ENCODE peak calls at places on chromosomes 7 and 10, in eight cellular contexts. H is heart right ventricle, I is WERI-Rb-1, F is ovary, R is heart left ventricle, C is HFF-Myc, W is endothelial cell of umbilical vein, P is epithelial cell of proximal tubule. S is an unnamed sample.

GRCh38 chr7:94882891-94883290 is 24.5 kb upstream of the PPP1R9A start:
- DNase-seq in H (no peak), I (no peak), F (no peak), R (no peak), C (no peak), W (no peak), P (no peak), S (no peak)

GRCh38 chr7:134201569-134202261 is 74.6 kb downstream of the LRGUK start:
- DNase-seq in H (no peak), I (no peak), F (no peak), R (no peak), C (no peak), W (no peak), P (no peak), S (no peak)

GRCh38 chr7:99499713-99500636 is at the start of gene ZNF394:
- DNase-seq in H (peak), I (peak), F (peak), R (peak), C (peak), W (peak), P (peak), S (peak)

GRCh38 chr10:110507303-110507702 is 9.6 kb downstream of the DUSP5 start:
- DNase-seq in H (no peak), I (no peak), F (no peak), R (no peak), C (no peak), W (no peak), P (no peak), S (no peak)

GRCh38 chr10:14742815-14743214 is 31.9 kb downstream of the FAM107B start:
- DNase-seq in H (no peak), I (no peak), F (no peak), R (no peak), C (no peak), W (peak), P (no peak), S (no peak)

GRCh38 chr7:91918356-91918755 is 22.3 kb upstream of the AKAP9 start:
- DNase-seq in H (no peak), I (no peak), F (no peak), R (no peak), C (no peak), W (no peak), P (no peak), S (no peak)

GRCh38 chr10:72875250-72876055 is 18.1 kb upstream of the OIT3 start:
- DNase-seq in H (no peak), I (no peak), F (no peak), R (no peak), C (no peak), W (peak), P (no peak), S (peak)

GRCh38 chr10:34135515-34135914 is 679.6 kb downstream of the PARD3 start:
- DNase-seq in H (no peak), I (no peak), F (no peak), R (no peak), C (no peak), W (no peak), P (no peak), S (no peak)

GRCh38 chr7:123712619-123713018 is 36.2 kb downstream of the WASL start:
- DNase-seq in H (no peak), I (no peak), F (no peak), R (no peak), C (no peak), W (no peak), P (no peak), S (peak)

GRCh38 chr10:79219276-79219957 is 127.9 kb upstream of the PPIF start:
- DNase-seq in H (no peak), I (no peak), F (peak), R (no peak), C (no peak), W (no peak), P (no peak), S (no peak)

GRCh38 chr10:107264742-107265141 is 100.2 kb upstream of the SORCS1 start:
- DNase-seq in H (no peak), I (peak), F (no peak), R (no peak), C (no peak), W (no peak), P (no peak), S (no peak)

GRCh38 chr7:113159746-113160339 is 41.5 kb upstream of the SMIM30 start:
- DNase-seq in H (no peak), I (peak), F (no peak), R (no peak), C (peak), W (peak), P (no peak), S (peak)

GRCh38 chr7:85022064-85022697 is 164.7 kb downstream of the SEMA3D start:
- DNase-seq in H (no peak), I (no peak), F (no peak), R (no peak), C (no peak), W (no peak), P (no peak), S (no peak)

GRCh38 chr7:137563986-137564385 is 220.5 kb upstream of the PTN start:
- DNase-seq in H (no peak), I (no peak), F (no peak), R (no peak), C (no peak), W (no peak), P (no peak), S (no peak)

GRCh38 chr7:149637911-149638565 is 135.3 kb downstream of the ZNF467 start:
- DNase-seq in H (no peak), I (no peak), F (no peak), R (no peak), C (no peak), W (no peak), P (no peak), S (no peak)

DNA sequence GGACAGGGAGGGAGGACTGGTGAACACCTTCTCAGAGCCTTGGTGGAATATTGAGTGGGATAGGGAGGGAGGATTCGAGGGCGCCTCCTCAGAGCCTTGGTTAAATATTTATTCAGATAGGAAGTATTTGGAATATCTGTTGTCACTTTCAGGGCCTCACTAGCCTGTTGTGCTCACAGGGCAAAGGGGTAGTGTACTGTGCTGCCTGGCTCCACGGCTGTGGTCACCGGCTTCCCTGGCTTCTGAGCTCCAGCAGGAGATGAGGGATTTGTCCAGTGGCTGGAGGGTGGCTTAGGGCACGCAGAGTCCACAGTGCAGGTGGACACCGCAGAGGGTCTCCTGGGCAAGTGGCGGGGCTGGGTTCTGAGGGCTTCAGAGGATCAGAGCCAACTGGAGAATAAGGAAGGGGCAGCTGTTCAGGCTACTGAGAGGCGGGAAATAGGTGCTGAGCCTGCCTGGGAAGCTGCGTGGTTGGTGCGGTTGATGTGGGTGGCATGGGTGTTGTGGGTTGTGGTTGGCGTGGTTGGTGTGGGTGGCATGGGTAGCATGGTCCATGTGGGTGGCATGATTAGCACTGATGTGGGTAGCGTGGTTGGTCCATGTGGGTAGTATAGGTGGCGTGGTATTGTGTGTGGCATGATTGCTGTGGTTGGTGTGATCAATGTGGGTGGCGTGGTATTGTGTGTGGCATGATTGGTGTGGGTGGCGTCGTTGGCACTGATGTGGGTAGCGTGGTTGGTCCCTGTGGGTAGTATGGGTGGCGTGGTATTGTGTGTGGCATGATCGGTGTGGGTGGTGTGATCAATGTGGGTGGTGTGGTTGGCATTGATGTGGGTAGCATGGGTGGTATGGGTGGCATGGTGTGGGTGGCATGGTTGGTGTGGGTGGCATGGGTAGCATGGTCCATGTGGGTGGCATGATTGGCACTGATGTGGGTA is 16.7 kb downstream of the INPP5A start:
- DNase-seq in H (peak), I (no peak), F (no peak), R (no peak), C (no peak), W (no peak), P (no peak), S (no peak)
- H3K4me3 ChIP-seq in H (no peak), I (no peak), F (no peak), R (no peak), C (no peak), W (no peak), P (no peak), S (no peak)

GRCh38 chr7:32379486-32380115 is 110.6 kb downstream of the LSM5 start:
- DNase-seq in H (no peak), I (no peak), F (no peak), R (no peak), C (no peak), W (no peak), P (no peak), S (no peak)

GRCh38 chr7:32378991-32379390 is 111.2 kb downstream of the LSM5 start:
- DNase-seq in H (no peak), I (peak), F (no peak), R (no peak), C (no peak), W (no peak), P (no peak), S (no peak)

GRCh38 chr7:32385316-32385956 is 104.7 kb downstream of the LSM5 start:
- DNase-seq in H (no peak), I (no peak), F (no peak), R (no peak), C (no peak), W (no peak), P (no peak), S (no peak)

DNA sequence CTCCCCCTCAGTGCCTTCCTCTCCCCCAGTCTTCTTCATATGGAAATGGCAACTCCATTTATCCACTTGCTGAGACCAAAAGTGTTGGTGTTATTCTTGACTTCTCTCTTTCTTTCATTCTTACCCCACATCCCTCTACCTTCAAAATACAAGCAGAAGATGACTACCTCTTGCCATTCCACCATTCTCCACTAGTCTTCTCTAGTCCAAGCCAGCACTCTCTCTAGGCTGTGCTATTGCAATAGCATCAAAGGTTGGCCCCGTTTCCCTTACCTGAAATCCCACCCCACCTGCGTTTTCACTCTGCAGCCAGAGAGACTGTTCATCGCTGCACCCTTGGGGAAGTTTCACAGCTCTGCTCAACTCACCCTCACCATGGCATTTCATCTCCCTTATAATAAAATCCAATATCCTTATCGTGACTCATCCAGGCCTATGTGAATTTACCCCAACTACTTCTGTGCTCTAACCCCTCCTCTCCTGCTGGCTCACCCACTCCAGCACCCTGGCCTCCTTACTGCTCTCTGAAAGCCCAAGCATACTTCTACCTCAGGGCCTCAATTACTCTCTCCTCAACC is 109.1 kb downstream of the LSM5 start:
- DNase-seq in H (no peak), I (no peak), F (no peak), R (no peak), C (no peak), W (no peak), P (no peak), S (no peak)
- TF ChIP-seq CTCF in H (no peak), I (no peak), F (no peak), R (no peak), C (no peak), W (no peak), P (no peak), S (no peak)

GRCh38 chr7:45155357-45155900 is 2.2 kb upstream of the RAMP3 start:
- DNase-seq in H (no peak), I (no peak), F (no peak), R (no peak), C (no peak), W (no peak), P (no peak), S (no peak)

GRCh38 chr7:45155941-45156340 is 1.6 kb upstream of the RAMP3 start:
- DNase-seq in H (no peak), I (no peak), F (no peak), R (no peak), C (no peak), W (no peak), P (no peak), S (no peak)

GRCh38 chr7:45156516-45157272 is 897 bp upstream of the RAMP3 start:
- DNase-seq in H (no peak), I (no peak), F (no peak), R (no peak), C (no peak), W (no peak), P (no peak), S (no peak)

GRCh38 chr7:45157653-45158401 is at the start of gene RAMP3:
- DNase-seq in H (no peak), I (no peak), F (no peak), R (no peak), C (no peak), W (no peak), P (no peak), S (no peak)

GRCh38 chr7:45157286-45157652 is 322 bp upstream of the RAMP3 start:
- DNase-seq in H (no peak), I (no peak), F (no peak), R (no peak), C (no peak), W (no peak), P (no peak), S (no peak)
- H3K4me3 ChIP-seq in H (peak), I (no peak), F (peak), R (peak), C (no peak), W (no peak), P (no peak), S (no peak)

GRCh38 chr7:93575555-93576397 is 1.3 kb upstream of the CALCR start:
- DNase-seq in H (no peak), I (no peak), F (no peak), R (no peak), C (no peak), W (no peak), P (no peak), S (no peak)
- TF ChIP-seq CTCF in H (no peak), I (no peak), F (no peak), R (no peak), C (no peak), W (no peak), P (no peak), S (no peak)

DNA sequence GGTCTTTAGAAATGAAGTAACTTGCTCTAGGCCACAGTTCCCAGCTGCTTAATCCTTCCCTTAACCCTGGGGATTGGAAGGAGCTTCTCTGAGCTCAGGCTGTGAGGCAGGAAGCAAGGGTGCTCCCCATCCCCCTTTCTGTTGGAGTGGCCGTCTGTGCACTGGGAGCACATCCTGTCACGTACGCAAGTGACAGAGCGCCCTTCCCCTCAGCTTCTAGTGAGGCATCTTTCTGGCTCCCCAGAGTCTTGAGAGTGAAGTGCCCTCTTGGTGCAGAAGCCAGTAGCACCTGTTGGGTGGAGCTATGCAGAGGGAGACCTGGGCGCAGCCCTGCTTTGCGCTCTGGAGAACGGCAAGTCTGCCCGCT is 47.8 kb downstream of the SHH start:
- DNase-seq in H (peak), I (peak), F (no peak), R (no peak), C (no peak), W (no peak), P (no peak), S (no peak)
- H3K4me3 ChIP-seq in H (no peak), I (no peak), F (no peak), R (no peak), C (no peak), W (no peak), P (no peak), S (no peak)

DNA sequence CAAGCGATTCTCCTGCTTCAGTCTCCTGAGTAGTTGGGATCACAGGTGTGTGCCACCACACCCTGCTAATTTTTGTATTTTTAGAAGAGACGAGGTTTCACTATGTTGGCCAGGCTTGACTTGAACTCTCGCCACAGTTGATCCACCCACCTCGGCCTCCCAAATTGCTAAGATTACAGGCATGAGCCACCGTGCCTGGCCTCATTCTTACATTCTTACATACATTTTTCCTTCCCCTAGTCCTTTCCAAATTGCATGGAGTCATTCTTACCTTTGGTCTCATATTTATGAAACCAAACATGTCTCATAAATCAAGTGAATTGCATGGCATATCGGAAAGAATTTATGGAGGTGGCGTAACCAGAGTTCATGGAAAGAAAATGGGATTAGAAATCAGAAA is 148.5 kb downstream of the ANLN start:
- DNase-seq in H (no peak), I (no peak), F (no peak), R (no peak), C (no peak), W (no peak), P (no peak), S (no peak)
- TF ChIP-seq CTCF in H (no peak), I (no peak), F (no peak), R (no peak), C (no peak), W (no peak), P (no peak), S (no peak)

S was measured in AG04450.